ENCODE peak calls at places on chromosomes 5 and 9, in eight cellular contexts. R, Y, J, Q, C, L, N and W are unnamed samples.

GRCh38 chr9:110744753-110745522 is 76.3 kb downstream of the MUSK start:
- DNase-seq in R (peak), Y (no peak), J (peak), Q (peak), C (peak), L (peak), N (peak), W (peak)

GRCh38 chr5:135034186-135034962 is at the start of gene PITX1:
- DNase-seq in R (no peak), Y (no peak), J (peak), Q (no peak), C (peak), L (no peak), N (no peak), W (no peak)

GRCh38 chr5:164352695-164353094 is 847.3 kb downstream of the MAT2B start:
- DNase-seq in R (no peak), Y (no peak), J (no peak), Q (no peak), C (no peak), L (no peak), N (no peak), W (no peak)

GRCh38 chr5:16980983-16981382 is 44.9 kb upstream of the MYO10 start:
- DNase-seq in R (no peak), Y (no peak), J (no peak), Q (no peak), C (no peak), L (no peak), N (peak), W (peak)

GRCh38 chr5:176402684-176403083 is 13.7 kb downstream of the CLTB start:
- DNase-seq in R (peak), Y (no peak), J (no peak), Q (no peak), C (no peak), L (no peak), N (peak), W (no peak)

GRCh38 chr5:157357823-157358222 is 91.9 kb downstream of the CYFIP2 start:
- DNase-seq in R (no peak), Y (no peak), J (no peak), Q (no peak), C (no peak), L (no peak), N (no peak), W (no peak)

GRCh38 chr9:21414220-21414940 is 5.5 kb downstream of the IFNA8 start:
- DNase-seq in R (no peak), Y (no peak), J (no peak), Q (no peak), C (no peak), L (no peak), N (no peak), W (no peak)

GRCh38 chr9:93865245-93865644 is 89.9 kb downstream of the BARX1 start:
- DNase-seq in R (no peak), Y (no peak), J (no peak), Q (no peak), C (no peak), L (no peak), N (no peak), W (no peak)

GRCh38 chr5:142304013-142304701 is 20.7 kb downstream of the SPRY4 start:
- DNase-seq in R (no peak), Y (no peak), J (no peak), Q (no peak), C (no peak), L (no peak), N (no peak), W (no peak)

GRCh38 chr5:83470920-83471404 is 582 bp upstream of the VCAN start:
- DNase-seq in R (no peak), Y (no peak), J (no peak), Q (no peak), C (no peak), L (no peak), N (peak), W (no peak)

GRCh38 chr9:122039213-122039612 is 53.9 kb downstream of the TTLL11 start:
- DNase-seq in R (no peak), Y (no peak), J (no peak), Q (no peak), C (no peak), L (no peak), N (no peak), W (no peak)

GRCh38 chr9:93829271-93830223 is 125.6 kb downstream of the BARX1 start:
- DNase-seq in R (no peak), Y (no peak), J (no peak), Q (no peak), C (no peak), L (no peak), N (no peak), W (no peak)

GRCh38 chr9:88933607-88934379 is 57.5 kb upstream of the S1PR3 start:
- DNase-seq in R (no peak), Y (no peak), J (no peak), Q (no peak), C (no peak), L (no peak), N (no peak), W (peak)

GRCh38 chr9:121972501-121972981 is 120.6 kb downstream of the TTLL11 start:
- DNase-seq in R (no peak), Y (peak), J (peak), Q (no peak), C (peak), L (peak), N (no peak), W (no peak)

GRCh38 chr9:3751125-3751758 is 225.4 kb upstream of the RFX3 start:
- DNase-seq in R (no peak), Y (no peak), J (peak), Q (no peak), C (no peak), L (no peak), N (no peak), W (no peak)

GRCh38 chr5:170254056-170254455 is 21.3 kb downstream of the C5orf58 start:
- DNase-seq in R (no peak), Y (no peak), J (no peak), Q (no peak), C (no peak), L (no peak), N (no peak), W (no peak)

GRCh38 chr5:66001952-66002351 is 75.6 kb downstream of the ERBIN start:
- DNase-seq in R (no peak), Y (no peak), J (no peak), Q (no peak), C (no peak), L (no peak), N (no peak), W (no peak)

GRCh38 chr5:179732918-179733763 is 519 bp downstream of the MAML1 start:
- DNase-seq in R (peak), Y (no peak), J (peak), Q (peak), C (no peak), L (peak), N (peak), W (peak)

GRCh38 chr9:122367065-122367464 is 3.8 kb upstream of the PTGS1 start:
- DNase-seq in R (no peak), Y (no peak), J (no peak), Q (no peak), C (no peak), L (no peak), N (no peak), W (no peak)

GRCh38 chr5:68047035-68047434 is 168.5 kb upstream of the PIK3R1 start:
- DNase-seq in R (no peak), Y (no peak), J (no peak), Q (no peak), C (no peak), L (no peak), N (no peak), W (no peak)

GRCh38 chr5:156475831-156476551 is 149.0 kb downstream of the SGCD start:
- DNase-seq in R (peak), Y (no peak), J (peak), Q (peak), C (no peak), L (peak), N (peak), W (peak)

GRCh38 chr5:9733456-9733855 is 103.3 kb upstream of the TAS2R1 start:
- DNase-seq in R (no peak), Y (no peak), J (no peak), Q (no peak), C (no peak), L (no peak), N (no peak), W (no peak)

GRCh38 chr5:158174918-158175663 is 316.1 kb upstream of the CLINT1 start:
- DNase-seq in R (peak), Y (no peak), J (peak), Q (peak), C (peak), L (peak), N (peak), W (peak)

GRCh38 chr9:106945727-106946690 is 83.0 kb downstream of the ZNF462 start:
- DNase-seq in R (no peak), Y (no peak), J (no peak), Q (no peak), C (no peak), L (no peak), N (no peak), W (no peak)

GRCh38 chr5:34585601-34586104 is 70.5 kb upstream of the RAI14 start:
- DNase-seq in R (no peak), Y (peak), J (peak), Q (no peak), C (no peak), L (no peak), N (no peak), W (peak)

GRCh38 chr5:158700231-158700996 is 399.3 kb downstream of the EBF1 start:
- DNase-seq in R (no peak), Y (no peak), J (no peak), Q (peak), C (no peak), L (no peak), N (no peak), W (no peak)

GRCh38 chr9:75814667-75815066 is 75.8 kb upstream of the PCSK5 start:
- DNase-seq in R (no peak), Y (no peak), J (no peak), Q (no peak), C (no peak), L (no peak), N (no peak), W (no peak)

GRCh38 chr9:136703231-136703870 is 9.0 kb upstream of the DIPK1B start:
- DNase-seq in R (no peak), Y (no peak), J (no peak), Q (no peak), C (no peak), L (no peak), N (no peak), W (no peak)

GRCh38 chr5:158769702-158770101 is 330.0 kb downstream of the EBF1 start:
- DNase-seq in R (no peak), Y (no peak), J (no peak), Q (no peak), C (no peak), L (no peak), N (no peak), W (no peak)

GRCh38 chr9:89243296-89244061 is 64.9 kb upstream of the SHC3 start:
- DNase-seq in R (no peak), Y (no peak), J (no peak), Q (no peak), C (no peak), L (no peak), N (no peak), W (no peak)

GRCh38 chr9:95434116-95435073 is 82.4 kb downstream of the PTCH1 start:
- DNase-seq in R (no peak), Y (no peak), J (no peak), Q (no peak), C (peak), L (no peak), N (no peak), W (no peak)

GRCh38 chr9:79756414-79756813 is 184.6 kb downstream of the TLE4 start:
- DNase-seq in R (no peak), Y (no peak), J (no peak), Q (no peak), C (no peak), L (no peak), N (no peak), W (no peak)

GRCh38 chr5:122770479-122770878 is 4.4 kb upstream of the SNX2 start:
- DNase-seq in R (no peak), Y (no peak), J (no peak), Q (no peak), C (no peak), L (no peak), N (peak), W (no peak)

GRCh38 chr5:137836997-137837396 is 30.7 kb upstream of the MYOT start:
- DNase-seq in R (no peak), Y (no peak), J (no peak), Q (no peak), C (no peak), L (peak), N (peak), W (no peak)

GRCh38 chr9:121703014-121703734 is 51.7 kb downstream of the DAB2IP start:
- DNase-seq in R (no peak), Y (no peak), J (no peak), Q (no peak), C (no peak), L (no peak), N (no peak), W (no peak)

GRCh38 chr5:138611295-138612220 is 36.4 kb upstream of the HSPA9 start:
- DNase-seq in R (peak), Y (no peak), J (no peak), Q (peak), C (no peak), L (no peak), N (no peak), W (no peak)

GRCh38 chr9:10438955-10439354 is 173.8 kb downstream of the PTPRD start:
- DNase-seq in R (no peak), Y (no peak), J (no peak), Q (no peak), C (no peak), L (no peak), N (no peak), W (no peak)

GRCh38 chr5:97986069-97986468 is 787.4 kb upstream of the RGMB start:
- DNase-seq in R (no peak), Y (no peak), J (no peak), Q (no peak), C (peak), L (no peak), N (no peak), W (no peak)

GRCh38 chr5:172931001-172931536 is 28.2 kb upstream of the RPL26L1 start:
- DNase-seq in R (no peak), Y (no peak), J (peak), Q (no peak), C (no peak), L (no peak), N (no peak), W (no peak)

GRCh38 chr9:8365029-8365428 is 565.5 kb upstream of the DMAC1 start:
- DNase-seq in R (no peak), Y (no peak), J (no peak), Q (no peak), C (no peak), L (no peak), N (no peak), W (no peak)

DNA sequence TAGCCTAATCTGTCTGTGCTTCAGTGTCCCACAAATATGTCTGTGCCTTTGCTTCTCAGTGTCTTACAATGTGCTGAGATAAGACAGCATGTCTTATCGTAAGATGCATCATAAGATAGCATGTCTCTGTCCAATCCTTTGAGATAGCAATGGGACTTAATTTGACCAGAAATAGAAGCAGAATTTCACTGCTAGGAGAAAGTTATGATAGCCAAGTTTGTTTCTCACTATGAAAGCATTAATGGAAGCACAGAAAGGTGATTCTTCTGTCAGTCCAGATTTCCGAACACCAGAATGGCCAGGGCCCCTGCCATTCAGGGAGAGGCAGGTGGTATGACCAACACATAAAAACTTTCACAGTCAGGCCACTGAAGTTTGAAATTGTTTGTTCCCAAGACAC is 111.4 kb downstream of the TRIM32 start:
- DNase-seq in R (no peak), Y (no peak), J (no peak), Q (no peak), C (no peak), L (no peak), N (no peak), W (no peak)
- H3K4me3 ChIP-seq in R (no peak), Y (no peak), J (no peak), Q (no peak), C (no peak), L (no peak), N (no peak), W (no peak)

DNA sequence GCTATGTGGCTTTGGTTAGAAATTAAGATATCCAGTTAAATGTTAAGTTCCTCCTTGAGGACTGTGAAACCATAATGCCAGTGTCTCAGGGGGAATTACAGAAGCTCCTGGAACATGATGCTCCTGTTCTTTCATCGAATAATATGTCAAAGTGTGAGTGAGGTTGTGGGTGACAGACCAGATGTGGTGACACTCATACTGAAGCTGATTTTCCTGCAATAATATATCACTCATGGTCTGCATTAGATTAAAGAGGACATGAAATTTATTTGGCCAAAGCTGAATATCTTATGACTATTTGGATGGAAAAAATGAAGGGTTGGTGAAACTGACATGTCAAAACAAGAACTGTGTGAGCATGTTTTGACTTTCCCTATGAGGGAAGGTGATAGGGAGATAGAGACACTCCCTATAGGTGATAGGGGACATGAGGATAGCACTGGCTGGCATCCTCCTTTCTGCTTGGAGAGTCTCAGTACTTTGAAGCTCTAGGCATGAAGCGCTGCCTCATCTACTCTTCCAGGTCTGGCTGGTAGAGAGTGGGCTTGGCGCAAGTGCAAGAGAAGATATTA is 173.5 kb downstream of the ARHGEF28 start:
- DNase-seq in R (no peak), Y (no peak), J (no peak), Q (no peak), C (no peak), L (no peak), N (no peak), W (no peak)
- TF ChIP-seq POLR2A in R (no peak), Y (no peak), J (no peak), Q (no peak), C (no peak), L (no peak), N (no peak), W (no peak)

GRCh38 chr9:135671591-135672041 is 8.5 kb downstream of the LCN9 start:
- DNase-seq in R (no peak), Y (no peak), J (no peak), Q (no peak), C (no peak), L (no peak), N (no peak), W (no peak)
- TF ChIP-seq CTCF in R (no peak), Y (no peak), J (no peak), Q (no peak), C (peak), L (no peak), N (no peak), W (no peak)

GRCh38 chr9:34652608-34653007 is 623 bp downstream of the IL11RA start:
- DNase-seq in R (no peak), Y (no peak), J (no peak), Q (no peak), C (no peak), L (no peak), N (peak), W (no peak)

GRCh38 chr9:34651876-34652602 is at the start of gene IL11RA:
- DNase-seq in R (peak), Y (peak), J (peak), Q (peak), C (peak), L (peak), N (peak), W (peak)

GRCh38 chr9:34653610-34654072 is 1.7 kb downstream of the IL11RA start:
- DNase-seq in R (peak), Y (no peak), J (no peak), Q (peak), C (no peak), L (no peak), N (peak), W (no peak)

GRCh38 chr9:34654317-34655083 is 2.5 kb downstream of the IL11RA start:
- DNase-seq in R (peak), Y (peak), J (no peak), Q (peak), C (no peak), L (no peak), N (peak), W (no peak)

DNA sequence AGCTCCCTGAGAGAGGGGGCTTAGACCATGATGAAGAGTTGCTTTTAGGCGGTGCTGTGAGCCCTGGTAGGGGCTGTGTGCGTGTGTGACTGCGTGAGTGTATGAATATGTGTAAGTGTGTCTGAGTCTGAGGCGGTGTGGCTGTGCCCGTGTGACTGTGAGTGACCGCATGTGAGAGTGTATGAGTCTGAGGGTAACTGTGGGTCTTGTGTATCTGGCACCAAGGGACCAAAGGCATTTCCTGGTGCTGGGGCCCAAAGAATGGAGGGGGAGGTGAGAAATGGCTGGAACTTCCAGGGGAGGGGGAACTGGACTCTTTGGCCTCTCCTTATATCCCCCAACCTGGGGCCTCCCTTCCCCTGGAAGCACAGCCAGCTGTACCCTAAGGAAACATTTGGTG is 1.1 kb downstream of the IL11RA start:
- DNase-seq in R (no peak), Y (no peak), J (no peak), Q (no peak), C (no peak), L (no peak), N (no peak), W (no peak)
- H3K4me3 ChIP-seq in R (no peak), Y (peak), J (no peak), Q (no peak), C (no peak), L (peak), N (no peak), W (no peak)

GRCh38 chr5:177475563-177476427 is 2.4 kb upstream of the DBN1 start:
- DNase-seq in R (no peak), Y (no peak), J (no peak), Q (no peak), C (no peak), L (no peak), N (no peak), W (no peak)
- TF ChIP-seq POLR2A in R (no peak), Y (no peak), J (no peak), Q (no peak), C (no peak), L (no peak), N (no peak), W (no peak)

DNA sequence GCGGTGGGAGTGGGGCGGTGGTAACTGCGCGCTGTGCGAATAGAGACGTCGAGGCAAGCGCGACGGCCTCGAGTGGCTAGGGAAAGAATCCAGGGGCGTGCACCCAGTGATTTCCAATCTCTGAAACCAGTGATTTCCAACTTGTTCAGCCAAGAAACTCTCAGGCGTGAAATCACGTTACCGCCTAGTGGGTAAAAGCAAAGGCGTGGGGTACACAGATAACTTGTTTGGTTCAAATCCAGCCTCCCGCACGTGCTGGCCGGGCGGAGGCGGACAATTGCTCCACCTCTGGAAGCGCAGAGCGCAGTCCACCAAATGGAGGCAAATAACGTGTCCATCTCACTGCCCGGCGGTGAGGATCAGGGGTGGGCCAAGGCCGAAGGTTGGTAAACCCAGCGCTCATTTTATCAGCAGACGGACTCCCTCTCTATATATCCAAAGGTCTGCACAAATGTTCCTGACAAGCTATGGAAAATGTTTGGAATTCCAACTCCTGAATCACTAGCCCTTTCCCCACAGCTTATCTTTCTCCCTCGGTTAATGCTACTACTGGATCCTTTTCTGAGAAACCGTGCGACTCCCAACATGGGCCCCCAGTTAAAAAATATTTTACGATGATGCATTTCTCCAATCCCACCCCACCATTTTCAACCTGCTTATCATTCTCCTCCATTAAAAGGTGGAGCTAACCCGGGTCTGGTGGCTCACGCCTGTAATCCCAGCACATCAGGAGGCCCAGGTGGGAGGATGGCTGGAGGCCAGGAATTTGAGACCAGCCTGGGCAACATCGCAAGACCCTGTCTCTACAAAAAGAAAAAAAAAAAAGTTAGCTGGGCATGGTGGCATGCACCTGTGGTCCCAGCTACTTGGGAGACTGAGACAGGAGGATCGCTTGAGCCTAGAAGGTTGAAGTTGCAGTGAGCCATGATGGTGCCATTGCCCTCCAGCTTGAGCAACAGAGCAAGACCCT is 950 bp upstream of the FNBP1 start:
- DNase-seq in R (peak), Y (no peak), J (no peak), Q (peak), C (no peak), L (peak), N (peak), W (no peak)
- TF ChIP-seq CTCF in R (peak), Y (no peak), J (no peak), Q (peak), C (no peak), L (peak), N (peak), W (no peak)